ENCODE peak calls at places on chromosomes 2 and 18, in ten cellular contexts. One of them, this sample, is unnamed.

GRCh38 chr2:85355521-85355920 is 952 bp downstream of the ELMOD3 start:
- DNase-seq in ureter: no peak
- DNase-seq in mucosa of descending colon: no peak
- DNase-seq in effector CD4-positive, alpha-beta T cell: no peak
- DNase-seq in HS-5: no peak
- DNase-seq in IMR-90: no peak
- DNase-seq in COLO829: no peak
- DNase-seq in AG10803: no peak
- DNase-seq in bronchial epithelial cell: no peak
- DNase-seq in HEK293T: no peak
- DNase-seq in this sample: no peak

GRCh38 chr2:37323176-37323575 is 1.5 kb downstream of the PRKD3 start:
- DNase-seq in effector CD4-positive, alpha-beta T cell: no peak
- DNase-seq in ureter: no peak
- DNase-seq in HS-5: no peak
- DNase-seq in mucosa of descending colon: no peak
- DNase-seq in AG10803: no peak
- DNase-seq in bronchial epithelial cell: peak
- DNase-seq in HEK293T: no peak
- DNase-seq in IMR-90: peak
- DNase-seq in COLO829: no peak
- DNase-seq in this sample: no peak

GRCh38 chr2:175074478-175074877 is 69.3 kb upstream of the CHN1 start:
- DNase-seq in ureter: no peak
- DNase-seq in IMR-90: no peak
- DNase-seq in mucosa of descending colon: no peak
- DNase-seq in HEK293T: no peak
- DNase-seq in HS-5: no peak
- DNase-seq in effector CD4-positive, alpha-beta T cell: no peak
- DNase-seq in AG10803: no peak
- DNase-seq in COLO829: no peak
- DNase-seq in bronchial epithelial cell: no peak
- DNase-seq in this sample: no peak

GRCh38 chr2:196489366-196489765 is 150.1 kb upstream of the CCDC150 start:
- DNase-seq in HS-5: no peak
- DNase-seq in mucosa of descending colon: no peak
- DNase-seq in IMR-90: no peak
- DNase-seq in HEK293T: no peak
- DNase-seq in bronchial epithelial cell: no peak
- DNase-seq in COLO829: no peak
- DNase-seq in ureter: no peak
- DNase-seq in effector CD4-positive, alpha-beta T cell: no peak
- DNase-seq in AG10803: peak
- DNase-seq in this sample: no peak

GRCh38 chr18:48820483-48821250 is 130.1 kb downstream of the SMAD7 start:
- DNase-seq in COLO829: no peak
- DNase-seq in IMR-90: no peak
- DNase-seq in AG10803: no peak
- DNase-seq in bronchial epithelial cell: no peak
- DNase-seq in HEK293T: no peak
- DNase-seq in effector CD4-positive, alpha-beta T cell: no peak
- DNase-seq in ureter: peak
- DNase-seq in mucosa of descending colon: no peak
- DNase-seq in HS-5: no peak
- DNase-seq in this sample: no peak

GRCh38 chr2:44803100-44803424 is 138.4 kb upstream of the SIX3 start:
- DNase-seq in mucosa of descending colon: no peak
- DNase-seq in HS-5: no peak
- DNase-seq in COLO829: no peak
- DNase-seq in bronchial epithelial cell: no peak
- DNase-seq in effector CD4-positive, alpha-beta T cell: no peak
- DNase-seq in AG10803: no peak
- DNase-seq in HEK293T: no peak
- DNase-seq in IMR-90: no peak
- DNase-seq in ureter: no peak
- DNase-seq in this sample: no peak

GRCh38 chr2:214376631-214377624 is 33.9 kb upstream of the VWC2L start:
- DNase-seq in COLO829: no peak
- DNase-seq in HEK293T: no peak
- DNase-seq in HS-5: no peak
- DNase-seq in bronchial epithelial cell: peak
- DNase-seq in mucosa of descending colon: no peak
- DNase-seq in effector CD4-positive, alpha-beta T cell: no peak
- DNase-seq in IMR-90: peak
- DNase-seq in AG10803: no peak
- DNase-seq in ureter: no peak
- DNase-seq in this sample: no peak

GRCh38 chr2:32626591-32627221 is 1.1 kb upstream of the TTC27 start:
- DNase-seq in COLO829: no peak
- DNase-seq in HS-5: no peak
- DNase-seq in effector CD4-positive, alpha-beta T cell: no peak
- DNase-seq in bronchial epithelial cell: no peak
- DNase-seq in IMR-90: no peak
- DNase-seq in mucosa of descending colon: no peak
- DNase-seq in HEK293T: no peak
- DNase-seq in ureter: no peak
- DNase-seq in AG10803: no peak
- DNase-seq in this sample: no peak

GRCh38 chr18:63788447-63789096 is 13.4 kb downstream of the SERPINB7 start:
- DNase-seq in effector CD4-positive, alpha-beta T cell: peak
- DNase-seq in HEK293T: no peak
- DNase-seq in AG10803: peak
- DNase-seq in IMR-90: peak
- DNase-seq in ureter: no peak
- DNase-seq in mucosa of descending colon: no peak
- DNase-seq in bronchial epithelial cell: peak
- DNase-seq in COLO829: peak
- DNase-seq in HS-5: peak
- DNase-seq in this sample: peak

GRCh38 chr18:10286580-10287150 is 167.8 kb upstream of the APCDD1 start:
- DNase-seq in IMR-90: no peak
- DNase-seq in effector CD4-positive, alpha-beta T cell: no peak
- DNase-seq in bronchial epithelial cell: no peak
- DNase-seq in ureter: no peak
- DNase-seq in COLO829: no peak
- DNase-seq in mucosa of descending colon: no peak
- DNase-seq in HEK293T: no peak
- DNase-seq in HS-5: no peak
- DNase-seq in AG10803: no peak
- DNase-seq in this sample: no peak

GRCh38 chr18:79878741-79879358 is 72.6 kb downstream of the SLC66A2 start:
- DNase-seq in bronchial epithelial cell: no peak
- DNase-seq in HS-5: no peak
- DNase-seq in ureter: no peak
- DNase-seq in mucosa of descending colon: no peak
- DNase-seq in AG10803: no peak
- DNase-seq in COLO829: no peak
- DNase-seq in IMR-90: no peak
- DNase-seq in HEK293T: no peak
- DNase-seq in effector CD4-positive, alpha-beta T cell: no peak
- DNase-seq in this sample: no peak

GRCh38 chr2:218997730-218998129 is 4.5 kb upstream of the CRYBA2 start:
- DNase-seq in AG10803: no peak
- DNase-seq in IMR-90: no peak
- DNase-seq in HEK293T: no peak
- DNase-seq in effector CD4-positive, alpha-beta T cell: no peak
- DNase-seq in COLO829: no peak
- DNase-seq in mucosa of descending colon: no peak
- DNase-seq in HS-5: no peak
- DNase-seq in ureter: no peak
- DNase-seq in bronchial epithelial cell: no peak
- DNase-seq in this sample: no peak

GRCh38 chr2:101113441-101114267 is 37.5 kb downstream of the TBC1D8 start:
- DNase-seq in AG10803: peak
- DNase-seq in COLO829: peak
- DNase-seq in IMR-90: peak
- DNase-seq in HEK293T: peak
- DNase-seq in mucosa of descending colon: peak
- DNase-seq in ureter: peak
- DNase-seq in bronchial epithelial cell: peak
- DNase-seq in effector CD4-positive, alpha-beta T cell: no peak
- DNase-seq in HS-5: peak
- DNase-seq in this sample: no peak

GRCh38 chr2:84494070-84494469 is 22.2 kb upstream of the DNAH6 start:
- DNase-seq in HS-5: no peak
- DNase-seq in mucosa of descending colon: no peak
- DNase-seq in IMR-90: peak
- DNase-seq in COLO829: no peak
- DNase-seq in ureter: no peak
- DNase-seq in effector CD4-positive, alpha-beta T cell: no peak
- DNase-seq in HEK293T: no peak
- DNase-seq in bronchial epithelial cell: peak
- DNase-seq in AG10803: peak
- DNase-seq in this sample: peak

GRCh38 chr18:27969206-27969605 is 207.7 kb downstream of the CDH2 start:
- DNase-seq in HEK293T: no peak
- DNase-seq in HS-5: no peak
- DNase-seq in ureter: no peak
- DNase-seq in COLO829: no peak
- DNase-seq in bronchial epithelial cell: no peak
- DNase-seq in IMR-90: no peak
- DNase-seq in AG10803: no peak
- DNase-seq in mucosa of descending colon: no peak
- DNase-seq in effector CD4-positive, alpha-beta T cell: no peak
- DNase-seq in this sample: no peak

GRCh38 chr2:146239392-146240135 is 1605.3 kb upstream of the ACVR2A start:
- DNase-seq in HS-5: peak
- DNase-seq in effector CD4-positive, alpha-beta T cell: no peak
- DNase-seq in HEK293T: no peak
- DNase-seq in COLO829: no peak
- DNase-seq in bronchial epithelial cell: no peak
- DNase-seq in mucosa of descending colon: no peak
- DNase-seq in ureter: no peak
- DNase-seq in AG10803: peak
- DNase-seq in IMR-90: peak
- DNase-seq in this sample: peak

GRCh38 chr2:10493075-10493635 is 45.0 kb upstream of the ODC1 start:
- DNase-seq in bronchial epithelial cell: no peak
- DNase-seq in ureter: no peak
- DNase-seq in COLO829: no peak
- DNase-seq in HS-5: no peak
- DNase-seq in effector CD4-positive, alpha-beta T cell: no peak
- DNase-seq in AG10803: no peak
- DNase-seq in IMR-90: no peak
- DNase-seq in mucosa of descending colon: no peak
- DNase-seq in HEK293T: no peak
- DNase-seq in this sample: no peak

GRCh38 chr2:239778861-239779591 is 246.1 kb downstream of the NDUFA10 start:
- DNase-seq in HS-5: no peak
- DNase-seq in COLO829: no peak
- DNase-seq in effector CD4-positive, alpha-beta T cell: no peak
- DNase-seq in bronchial epithelial cell: no peak
- DNase-seq in ureter: peak
- DNase-seq in IMR-90: no peak
- DNase-seq in AG10803: no peak
- DNase-seq in mucosa of descending colon: no peak
- DNase-seq in HEK293T: no peak
- DNase-seq in this sample: no peak

GRCh38 chr2:61287254-61287653 is 125.3 kb downstream of the C2orf74 start:
- DNase-seq in COLO829: no peak
- DNase-seq in ureter: no peak
- DNase-seq in HEK293T: no peak
- DNase-seq in mucosa of descending colon: peak
- DNase-seq in effector CD4-positive, alpha-beta T cell: no peak
- DNase-seq in bronchial epithelial cell: no peak
- DNase-seq in AG10803: no peak
- DNase-seq in HS-5: no peak
- DNase-seq in IMR-90: no peak
- DNase-seq in this sample: no peak

GRCh38 chr2:43399515-43400245 is 173.3 kb upstream of the ZFP36L2 start:
- DNase-seq in AG10803: peak
- DNase-seq in HEK293T: no peak
- DNase-seq in ureter: no peak
- DNase-seq in effector CD4-positive, alpha-beta T cell: no peak
- DNase-seq in COLO829: peak
- DNase-seq in HS-5: peak
- DNase-seq in mucosa of descending colon: no peak
- DNase-seq in bronchial epithelial cell: no peak
- DNase-seq in IMR-90: peak
- DNase-seq in this sample: no peak

GRCh38 chr2:33038230-33038629 is 91.5 kb downstream of the LTBP1 start:
- DNase-seq in HEK293T: no peak
- DNase-seq in mucosa of descending colon: no peak
- DNase-seq in COLO829: no peak
- DNase-seq in AG10803: no peak
- DNase-seq in ureter: no peak
- DNase-seq in effector CD4-positive, alpha-beta T cell: no peak
- DNase-seq in IMR-90: no peak
- DNase-seq in bronchial epithelial cell: peak
- DNase-seq in HS-5: no peak
- DNase-seq in this sample: no peak

GRCh38 chr2:210558708-210559107 is 2.3 kb downstream of the CPS1 start:
- DNase-seq in bronchial epithelial cell: peak
- DNase-seq in ureter: no peak
- DNase-seq in IMR-90: no peak
- DNase-seq in effector CD4-positive, alpha-beta T cell: no peak
- DNase-seq in mucosa of descending colon: no peak
- DNase-seq in HS-5: no peak
- DNase-seq in COLO829: peak
- DNase-seq in HEK293T: no peak
- DNase-seq in AG10803: peak
- DNase-seq in this sample: no peak

GRCh38 chr2:241217320-241218031 is 29.0 kb downstream of the ANO7 start:
- DNase-seq in mucosa of descending colon: peak
- DNase-seq in effector CD4-positive, alpha-beta T cell: peak
- DNase-seq in HEK293T: peak
- DNase-seq in IMR-90: peak
- DNase-seq in AG10803: peak
- DNase-seq in bronchial epithelial cell: peak
- DNase-seq in HS-5: no peak
- DNase-seq in COLO829: peak
- DNase-seq in ureter: peak
- DNase-seq in this sample: no peak

GRCh38 chr2:232545511-232546375 is 4.6 kb downstream of the TIGD1 start:
- DNase-seq in HEK293T: no peak
- DNase-seq in bronchial epithelial cell: no peak
- DNase-seq in effector CD4-positive, alpha-beta T cell: no peak
- DNase-seq in ureter: no peak
- DNase-seq in HS-5: no peak
- DNase-seq in AG10803: no peak
- DNase-seq in COLO829: no peak
- DNase-seq in IMR-90: no peak
- DNase-seq in mucosa of descending colon: no peak
- DNase-seq in this sample: no peak

GRCh38 chr2:151302879-151303278 is 13.4 kb upstream of the NMI start:
- DNase-seq in IMR-90: peak
- DNase-seq in effector CD4-positive, alpha-beta T cell: no peak
- DNase-seq in bronchial epithelial cell: peak
- DNase-seq in HS-5: peak
- DNase-seq in AG10803: peak
- DNase-seq in ureter: no peak
- DNase-seq in mucosa of descending colon: no peak
- DNase-seq in COLO829: no peak
- DNase-seq in HEK293T: peak
- DNase-seq in this sample: no peak

GRCh38 chr2:48849770-48850169 is 94.2 kb upstream of the LHCGR start:
- DNase-seq in bronchial epithelial cell: peak
- DNase-seq in HEK293T: no peak
- DNase-seq in COLO829: peak
- DNase-seq in IMR-90: peak
- DNase-seq in ureter: no peak
- DNase-seq in HS-5: peak
- DNase-seq in mucosa of descending colon: no peak
- DNase-seq in effector CD4-positive, alpha-beta T cell: no peak
- DNase-seq in AG10803: peak
- DNase-seq in this sample: peak